ENCODE peak calls at places on chromosomes 1 and 21, in five cellular contexts. One of them, this sample, is unnamed.

GRCh38 chr1:89516055-89516454 is 8.6 kb upstream of the LRRC8B start:
- DNase-seq in endodermal cell: peak
- DNase-seq in cardiac muscle cell: peak
- DNase-seq in fibroblast of the aortic adventitia: peak
- DNase-seq in tibial nerve: no peak
- DNase-seq in this sample: no peak

GRCh38 chr21:44517175-44517899 is 22.7 kb downstream of the KRTAP10-1 start:
- DNase-seq in endodermal cell: peak
- DNase-seq in cardiac muscle cell: no peak
- DNase-seq in fibroblast of the aortic adventitia: peak
- DNase-seq in tibial nerve: no peak
- DNase-seq in this sample: no peak

GRCh38 chr1:175493999-175494336 is 249.4 kb downstream of the TNR start:
- DNase-seq in endodermal cell: peak
- DNase-seq in cardiac muscle cell: no peak
- DNase-seq in fibroblast of the aortic adventitia: no peak
- DNase-seq in tibial nerve: no peak
- DNase-seq in this sample: no peak

GRCh38 chr1:94044290-94044790 is 76.6 kb downstream of the ABCA4 start:
- DNase-seq in endodermal cell: no peak
- DNase-seq in cardiac muscle cell: peak
- DNase-seq in fibroblast of the aortic adventitia: no peak
- DNase-seq in tibial nerve: no peak
- DNase-seq in this sample: no peak

GRCh38 chr1:88061106-88061829 is 622.8 kb upstream of the PKN2 start:
- DNase-seq in endodermal cell: peak
- DNase-seq in cardiac muscle cell: peak
- DNase-seq in fibroblast of the aortic adventitia: peak
- DNase-seq in tibial nerve: peak
- DNase-seq in this sample: peak

GRCh38 chr1:230753191-230753585 is 6.0 kb downstream of the CAPN9 start:
- DNase-seq in endodermal cell: no peak
- DNase-seq in cardiac muscle cell: no peak
- DNase-seq in fibroblast of the aortic adventitia: no peak
- DNase-seq in tibial nerve: no peak
- DNase-seq in this sample: no peak

GRCh38 chr1:70915258-70915657 is 132.4 kb downstream of the PTGER3 start:
- DNase-seq in endodermal cell: no peak
- DNase-seq in cardiac muscle cell: no peak
- DNase-seq in fibroblast of the aortic adventitia: no peak
- DNase-seq in tibial nerve: no peak
- DNase-seq in this sample: no peak

GRCh38 chr21:39009587-39010225 is 173.5 kb downstream of the PSMG1 start:
- DNase-seq in endodermal cell: no peak
- DNase-seq in cardiac muscle cell: no peak
- DNase-seq in fibroblast of the aortic adventitia: no peak
- DNase-seq in tibial nerve: no peak
- DNase-seq in this sample: no peak

GRCh38 chr21:26850116-26850643 is 5.0 kb upstream of the ADAMTS1 start:
- DNase-seq in endodermal cell: no peak
- DNase-seq in cardiac muscle cell: peak
- DNase-seq in fibroblast of the aortic adventitia: peak
- DNase-seq in tibial nerve: no peak
- DNase-seq in this sample: no peak

GRCh38 chr1:156090822-156091188 is 8.5 kb upstream of the MEX3A start:
- DNase-seq in endodermal cell: peak
- DNase-seq in cardiac muscle cell: peak
- DNase-seq in fibroblast of the aortic adventitia: peak
- DNase-seq in tibial nerve: peak
- DNase-seq in this sample: peak

GRCh38 chr21:32393677-32394001 is 827 bp upstream of the URB1 start:
- DNase-seq in endodermal cell: no peak
- DNase-seq in cardiac muscle cell: no peak
- DNase-seq in fibroblast of the aortic adventitia: no peak
- DNase-seq in tibial nerve: no peak
- DNase-seq in this sample: no peak

GRCh38 chr1:240306673-240307072 is 215.0 kb downstream of the FMN2 start:
- DNase-seq in endodermal cell: no peak
- DNase-seq in cardiac muscle cell: no peak
- DNase-seq in fibroblast of the aortic adventitia: peak
- DNase-seq in tibial nerve: no peak
- DNase-seq in this sample: no peak

GRCh38 chr1:172239894-172240293 is 180.6 kb upstream of the C1orf105 start:
- DNase-seq in endodermal cell: no peak
- DNase-seq in cardiac muscle cell: no peak
- DNase-seq in fibroblast of the aortic adventitia: no peak
- DNase-seq in tibial nerve: no peak
- DNase-seq in this sample: no peak

GRCh38 chr21:21968810-21969588 is 970.8 kb downstream of the NCAM2 start:
- DNase-seq in endodermal cell: no peak
- DNase-seq in cardiac muscle cell: no peak
- DNase-seq in fibroblast of the aortic adventitia: no peak
- DNase-seq in tibial nerve: no peak
- DNase-seq in this sample: no peak

GRCh38 chr1:2914702-2915101 is 106.6 kb upstream of the ACTRT2 start:
- DNase-seq in endodermal cell: no peak
- DNase-seq in cardiac muscle cell: no peak
- DNase-seq in fibroblast of the aortic adventitia: no peak
- DNase-seq in tibial nerve: no peak
- DNase-seq in this sample: no peak

GRCh38 chr1:229118662-229119061 is 152.2 kb upstream of the RAB4A start:
- DNase-seq in endodermal cell: no peak
- DNase-seq in cardiac muscle cell: no peak
- DNase-seq in fibroblast of the aortic adventitia: no peak
- DNase-seq in tibial nerve: no peak
- DNase-seq in this sample: no peak

GRCh38 chr1:151340870-151341754 is 5.9 kb downstream of the RFX5 start:
- DNase-seq in endodermal cell: peak
- DNase-seq in cardiac muscle cell: peak
- DNase-seq in fibroblast of the aortic adventitia: peak
- DNase-seq in tibial nerve: no peak
- DNase-seq in this sample: peak

GRCh38 chr1:110502402-110502801 is 16.6 kb downstream of the KCNA10 start:
- DNase-seq in endodermal cell: no peak
- DNase-seq in cardiac muscle cell: no peak
- DNase-seq in fibroblast of the aortic adventitia: no peak
- DNase-seq in tibial nerve: no peak
- DNase-seq in this sample: no peak

GRCh38 chr1:180892272-180892671 is 20.4 kb upstream of the KIAA1614 start:
- DNase-seq in endodermal cell: no peak
- DNase-seq in cardiac muscle cell: no peak
- DNase-seq in fibroblast of the aortic adventitia: no peak
- DNase-seq in tibial nerve: no peak
- DNase-seq in this sample: no peak

GRCh38 chr1:170856455-170856854 is 78.9 kb upstream of the MROH9 start:
- DNase-seq in endodermal cell: no peak
- DNase-seq in cardiac muscle cell: peak
- DNase-seq in fibroblast of the aortic adventitia: peak
- DNase-seq in tibial nerve: no peak
- DNase-seq in this sample: no peak

GRCh38 chr1:966603-967295 is 467 bp downstream of the PLEKHN1 start:
- DNase-seq in endodermal cell: peak
- DNase-seq in cardiac muscle cell: peak
- DNase-seq in fibroblast of the aortic adventitia: peak
- DNase-seq in tibial nerve: no peak
- DNase-seq in this sample: no peak

GRCh38 chr1:180173952-180174351 is 19.3 kb downstream of the QSOX1 start:
- DNase-seq in endodermal cell: no peak
- DNase-seq in cardiac muscle cell: peak
- DNase-seq in fibroblast of the aortic adventitia: peak
- DNase-seq in tibial nerve: peak
- DNase-seq in this sample: peak

GRCh38 chr21:41801256-41801655 is 34.4 kb upstream of the RIPK4 start:
- DNase-seq in endodermal cell: no peak
- DNase-seq in cardiac muscle cell: no peak
- DNase-seq in fibroblast of the aortic adventitia: no peak
- DNase-seq in tibial nerve: no peak
- DNase-seq in this sample: no peak

GRCh38 chr1:8986814-8987190 is 39.4 kb downstream of the SLC2A7 start:
- DNase-seq in endodermal cell: no peak
- DNase-seq in cardiac muscle cell: no peak
- DNase-seq in fibroblast of the aortic adventitia: no peak
- DNase-seq in tibial nerve: no peak
- DNase-seq in this sample: no peak

GRCh38 chr1:169488157-169488556 is 2.4 kb upstream of the SLC19A2 start:
- DNase-seq in endodermal cell: no peak
- DNase-seq in cardiac muscle cell: no peak
- DNase-seq in fibroblast of the aortic adventitia: no peak
- DNase-seq in tibial nerve: no peak
- DNase-seq in this sample: no peak

GRCh38 chr1:169486281-169486904 is 649 bp upstream of the SLC19A2 start:
- DNase-seq in endodermal cell: no peak
- DNase-seq in cardiac muscle cell: peak
- DNase-seq in fibroblast of the aortic adventitia: peak
- DNase-seq in tibial nerve: no peak
- DNase-seq in this sample: no peak

GRCh38 chr1:169485427-169486280 is at the start of gene SLC19A2:
- DNase-seq in endodermal cell: peak
- DNase-seq in cardiac muscle cell: peak
- DNase-seq in fibroblast of the aortic adventitia: peak
- DNase-seq in tibial nerve: peak
- DNase-seq in this sample: peak

GRCh38 chr1:169487561-169487960 is 1.8 kb upstream of the SLC19A2 start:
- DNase-seq in endodermal cell: no peak
- DNase-seq in cardiac muscle cell: no peak
- DNase-seq in fibroblast of the aortic adventitia: no peak
- DNase-seq in tibial nerve: no peak
- DNase-seq in this sample: no peak

DNA sequence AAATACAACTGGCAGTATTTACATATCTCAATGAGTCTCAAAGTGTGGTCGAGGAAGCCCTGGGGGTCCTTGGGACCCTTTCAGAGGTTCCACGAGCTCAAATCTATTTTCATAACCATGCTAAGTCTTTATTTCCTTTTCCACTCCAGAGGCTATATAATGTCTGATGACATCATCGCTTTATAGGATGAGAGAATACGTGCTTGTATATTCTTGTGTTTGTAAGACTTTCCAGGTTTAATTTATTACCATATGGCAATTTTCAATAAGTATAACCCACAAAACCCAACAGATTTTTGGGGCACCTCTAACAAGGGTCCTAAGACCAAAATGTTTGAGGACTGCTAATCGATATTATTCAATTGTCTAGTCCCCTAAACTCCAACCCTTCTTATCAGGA is 1.4 kb upstream of the SLC19A2 start:
- DNase-seq in endodermal cell: no peak
- DNase-seq in cardiac muscle cell: no peak
- DNase-seq in fibroblast of the aortic adventitia: no peak
- DNase-seq in tibial nerve: no peak
- DNase-seq in this sample: no peak
- H3K4me3 ChIP-seq in endodermal cell: peak
- H3K4me3 ChIP-seq in cardiac muscle cell: peak
- H3K4me3 ChIP-seq in fibroblast of the aortic adventitia: no peak
- H3K4me3 ChIP-seq in tibial nerve: peak
- H3K4me3 ChIP-seq in this sample: peak

GRCh38 chr1:24910210-24910609 is 19.9 kb downstream of the RUNX3 start:
- DNase-seq in endodermal cell: no peak
- DNase-seq in cardiac muscle cell: no peak
- DNase-seq in fibroblast of the aortic adventitia: no peak
- DNase-seq in tibial nerve: no peak
- DNase-seq in this sample: no peak
- H3K4me3 ChIP-seq in endodermal cell: no peak
- H3K4me3 ChIP-seq in cardiac muscle cell: no peak
- H3K4me3 ChIP-seq in fibroblast of the aortic adventitia: no peak
- H3K4me3 ChIP-seq in tibial nerve: no peak
- H3K4me3 ChIP-seq in this sample: no peak

GRCh38 chr1:39412892-39413291 is 78.5 kb upstream of the BMP8A start:
- DNase-seq in endodermal cell: no peak
- DNase-seq in cardiac muscle cell: no peak
- DNase-seq in fibroblast of the aortic adventitia: no peak
- DNase-seq in tibial nerve: no peak
- DNase-seq in this sample: no peak

GRCh38 chr1:39410915-39411436 is 80.5 kb upstream of the BMP8A start:
- DNase-seq in endodermal cell: peak
- DNase-seq in cardiac muscle cell: peak
- DNase-seq in fibroblast of the aortic adventitia: peak
- DNase-seq in tibial nerve: peak
- DNase-seq in this sample: peak

GRCh38 chr1:39409055-39409816 is 82.2 kb upstream of the BMP8A start:
- DNase-seq in endodermal cell: peak
- DNase-seq in cardiac muscle cell: peak
- DNase-seq in fibroblast of the aortic adventitia: peak
- DNase-seq in tibial nerve: peak
- DNase-seq in this sample: no peak

GRCh38 chr1:39412079-39412478 is 79.4 kb upstream of the BMP8A start:
- DNase-seq in endodermal cell: no peak
- DNase-seq in cardiac muscle cell: no peak
- DNase-seq in fibroblast of the aortic adventitia: no peak
- DNase-seq in tibial nerve: no peak
- DNase-seq in this sample: no peak

GRCh38 chr1:39411526-39411925 is 79.9 kb upstream of the BMP8A start:
- DNase-seq in endodermal cell: no peak
- DNase-seq in cardiac muscle cell: peak
- DNase-seq in fibroblast of the aortic adventitia: no peak
- DNase-seq in tibial nerve: no peak
- DNase-seq in this sample: no peak
- H3K4me3 ChIP-seq in endodermal cell: peak
- H3K4me3 ChIP-seq in cardiac muscle cell: no peak
- H3K4me3 ChIP-seq in fibroblast of the aortic adventitia: peak
- H3K4me3 ChIP-seq in tibial nerve: no peak
- H3K4me3 ChIP-seq in this sample: peak

GRCh38 chr1:160647329-160647720 is 481 bp upstream of the SLAMF1 start:
- DNase-seq in endodermal cell: no peak
- DNase-seq in cardiac muscle cell: no peak
- DNase-seq in fibroblast of the aortic adventitia: no peak
- DNase-seq in tibial nerve: no peak
- DNase-seq in this sample: no peak
- H3K4me3 ChIP-seq in endodermal cell: no peak
- H3K4me3 ChIP-seq in cardiac muscle cell: no peak
- H3K4me3 ChIP-seq in fibroblast of the aortic adventitia: no peak
- H3K4me3 ChIP-seq in tibial nerve: no peak
- H3K4me3 ChIP-seq in this sample: no peak

DNA sequence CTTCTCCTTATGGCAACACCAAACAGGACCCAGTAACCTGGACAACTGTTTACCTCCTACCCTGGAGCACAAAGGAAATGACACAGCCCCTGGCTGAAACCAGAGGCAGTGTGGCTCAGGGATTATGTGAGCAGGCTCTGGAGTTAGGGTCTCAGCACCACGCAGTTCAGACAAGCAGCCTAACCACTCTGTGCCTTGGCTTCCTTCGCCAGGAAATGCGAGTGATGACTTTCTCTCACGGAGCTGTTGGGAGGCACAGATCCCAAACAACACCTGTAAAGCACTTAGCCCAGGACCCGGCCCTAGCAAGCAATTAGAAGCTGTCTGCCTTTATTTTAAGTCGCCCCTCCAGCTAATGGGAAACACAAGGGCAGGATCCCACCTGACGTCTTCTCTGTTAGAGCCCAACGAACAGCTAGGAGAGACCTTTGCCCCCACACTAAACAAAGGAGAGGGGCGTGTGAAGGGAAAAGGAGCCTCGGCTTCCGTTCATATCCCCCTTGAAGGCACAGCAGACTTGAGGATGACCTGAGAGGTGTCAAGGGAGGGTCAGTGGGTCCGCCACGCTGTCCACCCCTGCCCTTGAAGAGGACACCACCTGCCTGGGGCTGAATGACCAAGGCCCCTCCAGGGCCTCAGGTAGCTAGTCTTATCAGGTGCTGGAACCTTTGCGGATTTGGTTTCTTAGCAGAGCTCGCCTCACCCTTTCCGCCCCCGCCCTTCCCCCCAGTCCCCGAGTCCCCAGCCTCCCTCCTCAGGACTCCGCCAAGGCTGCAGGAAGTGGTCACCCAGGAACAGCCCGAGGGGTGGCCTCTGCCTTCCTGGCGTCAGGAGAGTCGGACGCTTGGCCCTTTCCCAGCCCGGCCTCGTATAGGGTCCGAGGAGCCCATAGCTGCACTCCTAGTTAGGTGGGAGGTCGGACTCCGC is 836 bp downstream of the TMEM63A start:
- DNase-seq in endodermal cell: peak
- DNase-seq in cardiac muscle cell: peak
- DNase-seq in fibroblast of the aortic adventitia: no peak
- DNase-seq in tibial nerve: peak
- DNase-seq in this sample: no peak
- H3K4me3 ChIP-seq in endodermal cell: peak
- H3K4me3 ChIP-seq in cardiac muscle cell: peak
- H3K4me3 ChIP-seq in fibroblast of the aortic adventitia: peak
- H3K4me3 ChIP-seq in tibial nerve: peak
- H3K4me3 ChIP-seq in this sample: peak